ENCODE peak calls at places on chromosome 21, in eight cellular contexts. H is GM12865, X is nephron progenitor cell, V is HFFc6, E is psoas muscle, I is body of pancreas, A is IMR-90, U is HFF-Myc. L is an unnamed sample.

GRCh38 chr21:22791376-22791775 is 1793.2 kb downstream of the NCAM2 start:
- DNase-seq in H (no peak), X (no peak), V (no peak), E (no peak), I (no peak), A (no peak), U (no peak), L (no peak)

GRCh38 chr21:27206368-27206982 is 239.6 kb upstream of the ADAMTS5 start:
- DNase-seq in H (no peak), X (no peak), V (peak; percentile 45), E (no peak), I (no peak), A (peak; percentile 18), U (no peak), L (no peak)

GRCh38 chr21:29523646-29524045 is 224.9 kb downstream of the BACH1 start:
- DNase-seq in H (no peak), X (no peak), V (no peak), E (no peak), I (peak; percentile 71), A (no peak), U (no peak), L (no peak)

GRCh38 chr21:14095021-14095420 is 115.7 kb downstream of the LIPI start:
- DNase-seq in H (no peak), X (no peak), V (no peak), E (no peak), I (no peak), A (no peak), U (no peak), L (no peak)

GRCh38 chr21:29018540-29018939 is 609 bp downstream of the RWDD2B start:
- DNase-seq in H (no peak), X (no peak), V (no peak), E (no peak), I (no peak), A (no peak), U (no peak), L (no peak)

GRCh38 chr21:29704719-29705118 is 235.1 kb downstream of the GRIK1 start:
- DNase-seq in H (no peak), X (no peak), V (no peak), E (no peak), I (no peak), A (peak; percentile 6), U (no peak), L (no peak)

GRCh38 chr21:29114765-29115164 is 15.7 kb upstream of the MAP3K7CL start:
- DNase-seq in H (no peak), X (no peak), V (peak; percentile 56), E (no peak), I (no peak), A (peak; percentile 92), U (peak; percentile 53), L (peak; percentile 94)

GRCh38 chr21:33064623-33064996 is 5.3 kb upstream of the OLIG1 start:
- DNase-seq in H (no peak), X (no peak), V (no peak), E (no peak), I (no peak), A (no peak), U (no peak), L (no peak)

GRCh38 chr21:39961251-39961650 is 94.0 kb downstream of the PCP4 start:
- DNase-seq in H (no peak), X (no peak), V (no peak), E (no peak), I (no peak), A (no peak), U (no peak), L (no peak)

GRCh38 chr21:43972850-43973633 is 39.1 kb upstream of the TRAPPC10 start:
- DNase-seq in H (no peak), X (no peak), V (no peak), E (no peak), I (no peak), A (peak; percentile 8), U (no peak), L (no peak)

GRCh38 chr21:15400905-15401304 is 328.9 kb upstream of the USP25 start:
- DNase-seq in H (no peak), X (no peak), V (no peak), E (no peak), I (no peak), A (no peak), U (no peak), L (no peak)

GRCh38 chr21:14918542-14918941 is 146.3 kb downstream of the NRIP1 start:
- DNase-seq in H (no peak), X (no peak), V (no peak), E (no peak), I (no peak), A (no peak), U (peak; percentile 14), L (no peak)

GRCh38 chr21:20661221-20661620 is 337.0 kb upstream of the NCAM2 start:
- DNase-seq in H (no peak), X (no peak), V (no peak), E (no peak), I (no peak), A (no peak), U (no peak), L (no peak)

GRCh38 chr21:30372139-30372770 is at the start of gene KRTAP13-2:
- DNase-seq in H (no peak), X (no peak), V (no peak), E (no peak), I (no peak), A (no peak), U (no peak), L (no peak)

GRCh38 chr21:43834146-43834905 is 30.7 kb upstream of the AGPAT3 start:
- DNase-seq in H (no peak), X (no peak), V (no peak), E (no peak), I (no peak), A (no peak), U (no peak), L (no peak)

GRCh38 chr21:20971296-20971921 is 26.8 kb upstream of the NCAM2 start:
- DNase-seq in H (peak; percentile 33), X (peak; percentile 47), V (peak; percentile 40), E (peak; percentile 56), I (peak; percentile 49), A (peak; percentile 60), U (peak; percentile 3), L (peak; percentile 12)

GRCh38 chr21:21921410-21922232 is 923.4 kb downstream of the NCAM2 start:
- DNase-seq in H (peak; percentile 0), X (no peak), V (no peak), E (no peak), I (no peak), A (peak; percentile 11), U (no peak), L (no peak)

GRCh38 chr21:43020771-43021170 is 46.4 kb downstream of the PKNOX1 start:
- DNase-seq in H (no peak), X (peak; percentile 14), V (no peak), E (no peak), I (no peak), A (no peak), U (no peak), L (no peak)

GRCh38 chr21:27674037-27674436 is 707.1 kb upstream of the ADAMTS5 start:
- DNase-seq in H (no peak), X (no peak), V (peak; percentile 90), E (no peak), I (no peak), A (peak; percentile 88), U (peak; percentile 39), L (no peak)

GRCh38 chr21:28344985-28345384 is 647.7 kb downstream of the LTN1 start:
- DNase-seq in H (no peak), X (no peak), V (no peak), E (no peak), I (no peak), A (no peak), U (no peak), L (no peak)

GRCh38 chr21:15094706-15095105 is 29.9 kb upstream of the NRIP1 start:
- DNase-seq in H (no peak), X (no peak), V (no peak), E (no peak), I (no peak), A (no peak), U (no peak), L (no peak)

GRCh38 chr21:16879479-16879878 is 633.4 kb upstream of the CXADR start:
- DNase-seq in H (no peak), X (no peak), V (no peak), E (no peak), I (no peak), A (no peak), U (no peak), L (no peak)

GRCh38 chr21:16870116-16870515 is 642.7 kb upstream of the CXADR start:
- DNase-seq in H (no peak), X (no peak), V (no peak), E (no peak), I (no peak), A (peak; percentile 5), U (no peak), L (no peak)

GRCh38 chr21:16873581-16873980 is 639.3 kb upstream of the CXADR start:
- DNase-seq in H (no peak), X (no peak), V (no peak), E (no peak), I (no peak), A (no peak), U (no peak), L (no peak)
- TF ChIP-seq CTCF in H (no peak), X (no peak), V (no peak), E (no peak), I (no peak), A (no peak), U (no peak), L (no peak)

GRCh38 chr21:37060296-37060695 is 12.6 kb downstream of the PIGP start:
- DNase-seq in H (no peak), X (peak; percentile 22), V (peak; percentile 97), E (peak; percentile 63), I (peak; percentile 31), A (peak; percentile 98), U (peak; percentile 95), L (peak; percentile 84)
- TF ChIP-seq CTCF in H (no peak), X (no peak), V (peak; percentile 22), E (no peak), I (no peak), A (peak; percentile 23), U (no peak), L (no peak)

GRCh38 chr21:42010507-42011493 is 640 bp upstream of the ZBTB21 start:
- DNase-seq in H (peak; percentile 57), X (peak; percentile 50), V (no peak), E (no peak), I (peak; percentile 43), A (no peak), U (no peak), L (no peak)
- TF ChIP-seq CTCF in H (no peak), X (no peak), V (peak; percentile 45), E (peak; percentile 7), I (no peak), A (peak; percentile 29), U (no peak), L (no peak)

GRCh38 chr21:41065539-41065938 is 102.4 kb upstream of the BACE2 start:
- DNase-seq in H (no peak), X (no peak), V (peak; percentile 25), E (no peak), I (no peak), A (no peak), U (no peak), L (no peak)

GRCh38 chr21:41066086-41066938 is 101.6 kb upstream of the BACE2 start:
- DNase-seq in H (no peak), X (no peak), V (no peak), E (no peak), I (no peak), A (no peak), U (no peak), L (no peak)

GRCh38 chr21:41068411-41069304 is 99.3 kb upstream of the BACE2 start:
- DNase-seq in H (peak; percentile 75), X (peak; percentile 93), V (peak; percentile 41), E (peak; percentile 83), I (peak; percentile 85), A (peak; percentile 23), U (peak; percentile 6), L (no peak)

GRCh38 chr21:41071410-41071809 is 96.5 kb upstream of the BACE2 start:
- DNase-seq in H (no peak), X (peak; percentile 46), V (no peak), E (no peak), I (peak; percentile 11), A (no peak), U (no peak), L (no peak)

GRCh38 chr21:41069305-41069642 is 98.7 kb upstream of the BACE2 start:
- DNase-seq in H (no peak), X (no peak), V (no peak), E (no peak), I (no peak), A (no peak), U (no peak), L (no peak)
- TF ChIP-seq CTCF in H (no peak), X (no peak), V (peak; percentile 6), E (no peak), I (no peak), A (no peak), U (no peak), L (peak; percentile 6)